ENCODE peak calls at places on chromosomes 3 and 15, in ten cellular contexts. Y is AG04450, I is heart left ventricle, F is HCT116, T is right atrium auricular region, Q is transverse colon, P is foreskin fibroblast, H is astrocyte of the spinal cord, Z is gastrocnemius medialis, D is heart right ventricle. K is an unnamed sample.

GRCh38 chr15:75042730-75043508 is 19.5 kb downstream of the PPCDC start:
- DNase-seq in Y (no peak), I (peak), F (peak), T (peak), Q (peak), P (peak), H (peak), Z (peak), D (peak), K (no peak)

GRCh38 chr15:74206801-74207281 is 4.3 kb upstream of the STRA6 start:
- DNase-seq in Y (no peak), I (no peak), F (no peak), T (no peak), Q (no peak), P (peak), H (peak), Z (no peak), D (no peak), K (no peak)

GRCh38 chr3:138260636-138261035 is 69.0 kb downstream of the NME9 start:
- DNase-seq in Y (no peak), I (no peak), F (no peak), T (no peak), Q (no peak), P (no peak), H (no peak), Z (no peak), D (no peak), K (no peak)

GRCh38 chr15:61524091-61524490 is 295.0 kb upstream of the RORA start:
- DNase-seq in Y (no peak), I (no peak), F (no peak), T (no peak), Q (no peak), P (no peak), H (no peak), Z (no peak), D (no peak), K (no peak)

GRCh38 chr15:43275736-43276562 is 9.2 kb upstream of the TGM5 start:
- DNase-seq in Y (no peak), I (no peak), F (no peak), T (peak), Q (no peak), P (no peak), H (no peak), Z (no peak), D (no peak), K (no peak)

GRCh38 chr3:30426319-30426993 is 179.9 kb upstream of the TGFBR2 start:
- DNase-seq in Y (no peak), I (peak), F (no peak), T (peak), Q (peak), P (peak), H (peak), Z (peak), D (peak), K (no peak)

GRCh38 chr3:98699132-98699531 is 64.0 kb upstream of the ST3GAL6 start:
- DNase-seq in Y (no peak), I (no peak), F (no peak), T (no peak), Q (no peak), P (peak), H (no peak), Z (no peak), D (no peak), K (peak)

GRCh38 chr3:182703233-182703632 is 90.1 kb upstream of the ATP11B start:
- DNase-seq in Y (no peak), I (no peak), F (no peak), T (no peak), Q (no peak), P (no peak), H (no peak), Z (no peak), D (no peak), K (no peak)

GRCh38 chr3:60622349-60622748 is 628.9 kb downstream of the FHIT start:
- DNase-seq in Y (no peak), I (no peak), F (no peak), T (no peak), Q (no peak), P (no peak), H (no peak), Z (no peak), D (no peak), K (no peak)

GRCh38 chr3:132543016-132543739 is 53.9 kb upstream of the ACKR4 start:
- DNase-seq in Y (peak), I (no peak), F (peak), T (no peak), Q (no peak), P (peak), H (peak), Z (no peak), D (no peak), K (no peak)

GRCh38 chr15:25910832-25911231 is 47.7 kb upstream of the ATP10A start:
- DNase-seq in Y (no peak), I (no peak), F (no peak), T (no peak), Q (no peak), P (no peak), H (no peak), Z (no peak), D (no peak), K (no peak)

GRCh38 chr3:190357468-190357867 is 30.5 kb upstream of the CLDN16 start:
- DNase-seq in Y (no peak), I (no peak), F (no peak), T (no peak), Q (no peak), P (no peak), H (no peak), Z (no peak), D (no peak), K (no peak)

GRCh38 chr3:11680509-11680908 is 36.8 kb upstream of the VGLL4 start:
- DNase-seq in Y (no peak), I (no peak), F (no peak), T (no peak), Q (no peak), P (no peak), H (no peak), Z (no peak), D (no peak), K (no peak)

GRCh38 chr3:148280623-148281242 is 417.0 kb upstream of the AGTR1 start:
- DNase-seq in Y (no peak), I (no peak), F (no peak), T (no peak), Q (no peak), P (no peak), H (no peak), Z (no peak), D (peak), K (no peak)

GRCh38 chr3:125440559-125440955 is 65.4 kb upstream of the ZNF148 start:
- DNase-seq in Y (no peak), I (no peak), F (no peak), T (no peak), Q (peak), P (no peak), H (no peak), Z (no peak), D (no peak), K (no peak)

GRCh38 chr3:163726125-163726524 is 1352.2 kb downstream of the SI start:
- DNase-seq in Y (no peak), I (no peak), F (no peak), T (no peak), Q (no peak), P (no peak), H (no peak), Z (no peak), D (no peak), K (no peak)

GRCh38 chr3:15280853-15281532 is 51.4 kb downstream of the SH3BP5 start:
- DNase-seq in Y (no peak), I (no peak), F (no peak), T (no peak), Q (peak), P (peak), H (no peak), Z (no peak), D (no peak), K (no peak)

GRCh38 chr15:61748529-61748928 is 311.7 kb downstream of the VPS13C start:
- DNase-seq in Y (no peak), I (no peak), F (no peak), T (no peak), Q (no peak), P (peak), H (no peak), Z (no peak), D (no peak), K (peak)

GRCh38 chr15:96160269-96160668 is 170.2 kb upstream of the NR2F2 start:
- DNase-seq in Y (no peak), I (peak), F (no peak), T (no peak), Q (no peak), P (peak), H (peak), Z (no peak), D (peak), K (no peak)

GRCh38 chr15:99443056-99443756 is 122.6 kb upstream of the MEF2A start:
- DNase-seq in Y (no peak), I (peak), F (no peak), T (peak), Q (no peak), P (no peak), H (no peak), Z (no peak), D (no peak), K (no peak)

GRCh38 chr15:52698514-52698913 is 19.3 kb upstream of the ATOSA start:
- DNase-seq in Y (no peak), I (no peak), F (no peak), T (no peak), Q (no peak), P (no peak), H (no peak), Z (no peak), D (no peak), K (no peak)

GRCh38 chr15:98018761-98019351 is 58.4 kb downstream of the ARRDC4 start:
- DNase-seq in Y (no peak), I (no peak), F (no peak), T (no peak), Q (no peak), P (no peak), H (no peak), Z (no peak), D (no peak), K (no peak)

GRCh38 chr15:64651573-64652260 is 123.7 kb downstream of the RBPMS2 start:
- DNase-seq in Y (no peak), I (no peak), F (no peak), T (no peak), Q (no peak), P (peak), H (no peak), Z (peak), D (no peak), K (no peak)

GRCh38 chr3:184234224-184234623 is 4.8 kb downstream of the VWA5B2 start:
- DNase-seq in Y (peak), I (peak), F (peak), T (no peak), Q (no peak), P (peak), H (peak), Z (peak), D (no peak), K (no peak)

GRCh38 chr3:71064976-71065763 is 518.4 kb downstream of the FOXP1 start:
- DNase-seq in Y (no peak), I (peak), F (no peak), T (peak), Q (peak), P (peak), H (no peak), Z (peak), D (peak), K (no peak)

GRCh38 chr15:78368671-78369070 is 28.5 kb downstream of the CRABP1 start:
- DNase-seq in Y (no peak), I (no peak), F (no peak), T (no peak), Q (no peak), P (peak), H (peak), Z (no peak), D (no peak), K (no peak)

GRCh38 chr3:142319094-142319493 is 93.7 kb upstream of the GK5 start:
- DNase-seq in Y (no peak), I (no peak), F (no peak), T (no peak), Q (no peak), P (peak), H (peak), Z (no peak), D (no peak), K (no peak)

GRCh38 chr3:150074697-150075416 is 104.2 kb upstream of the PFN2 start:
- DNase-seq in Y (no peak), I (no peak), F (no peak), T (no peak), Q (no peak), P (no peak), H (no peak), Z (no peak), D (no peak), K (no peak)

GRCh38 chr15:89442671-89443307 is 53.6 kb downstream of the RHCG start:
- DNase-seq in Y (no peak), I (no peak), F (peak), T (no peak), Q (peak), P (peak), H (peak), Z (no peak), D (no peak), K (no peak)

GRCh38 chr3:177370396-177370795 is 173.1 kb upstream of the TBL1XR1 start:
- DNase-seq in Y (no peak), I (no peak), F (no peak), T (no peak), Q (no peak), P (no peak), H (no peak), Z (no peak), D (no peak), K (no peak)

GRCh38 chr3:15284121-15284889 is 48.1 kb downstream of the SH3BP5 start:
- DNase-seq in Y (no peak), I (peak), F (no peak), T (no peak), Q (peak), P (peak), H (no peak), Z (no peak), D (no peak), K (no peak)

GRCh38 chr3:57864853-57865252 is 108.7 kb downstream of the SLMAP start:
- DNase-seq in Y (no peak), I (no peak), F (no peak), T (no peak), Q (no peak), P (peak), H (peak), Z (no peak), D (no peak), K (no peak)

GRCh38 chr3:190433626-190434025 is 16.1 kb downstream of the TMEM207 start:
- DNase-seq in Y (no peak), I (no peak), F (no peak), T (no peak), Q (no peak), P (no peak), H (no peak), Z (no peak), D (no peak), K (no peak)

GRCh38 chr3:186107148-186108105 is 1.5 kb downstream of the ETV5 start:
- DNase-seq in Y (no peak), I (peak), F (peak), T (peak), Q (peak), P (peak), H (peak), Z (peak), D (peak), K (no peak)

GRCh38 chr3:101133638-101134037 is 140.4 kb upstream of the ABI3BP start:
- DNase-seq in Y (no peak), I (no peak), F (no peak), T (no peak), Q (no peak), P (peak), H (no peak), Z (no peak), D (no peak), K (no peak)

GRCh38 chr15:63052961-63053698 is 10.6 kb downstream of the TPM1 start:
- DNase-seq in Y (no peak), I (peak), F (no peak), T (peak), Q (peak), P (peak), H (peak), Z (peak), D (peak), K (no peak)

GRCh38 chr3:188574885-188575284 is 420.9 kb downstream of the LPP start:
- DNase-seq in Y (no peak), I (no peak), F (no peak), T (no peak), Q (no peak), P (no peak), H (no peak), Z (no peak), D (no peak), K (no peak)

GRCh38 chr15:66169023-66169422 is 84.5 kb downstream of the MEGF11 start:
- DNase-seq in Y (no peak), I (no peak), F (no peak), T (no peak), Q (no peak), P (no peak), H (no peak), Z (no peak), D (no peak), K (no peak)

GRCh38 chr15:40873625-40874561 is at the start of gene RHOV:
- DNase-seq in Y (no peak), I (peak), F (peak), T (no peak), Q (peak), P (peak), H (peak), Z (no peak), D (peak), K (no peak)
- TF ChIP-seq CTCF in Y (peak), I (peak), F (peak), T (peak), Q (no peak), P (peak), H (peak), Z (no peak), D (no peak), K (peak)

GRCh38 chr3:22966349-22966748 is 236.8 kb upstream of the UBE2E2 start:
- DNase-seq in Y (no peak), I (no peak), F (no peak), T (no peak), Q (no peak), P (no peak), H (no peak), Z (no peak), D (no peak), K (no peak)

GRCh38 chr3:22959593-22959992 is 243.5 kb upstream of the UBE2E2 start:
- DNase-seq in Y (no peak), I (no peak), F (no peak), T (no peak), Q (no peak), P (no peak), H (no peak), Z (no peak), D (no peak), K (no peak)

GRCh38 chr3:22962244-22962643 is 240.9 kb upstream of the UBE2E2 start:
- DNase-seq in Y (no peak), I (no peak), F (no peak), T (no peak), Q (no peak), P (no peak), H (no peak), Z (no peak), D (no peak), K (no peak)

GRCh38 chr3:22960326-22960984 is 242.7 kb upstream of the UBE2E2 start:
- DNase-seq in Y (no peak), I (peak), F (peak), T (no peak), Q (peak), P (peak), H (peak), Z (peak), D (no peak), K (no peak)
- TF ChIP-seq CTCF in Y (peak), I (peak), F (peak), T (peak), Q (peak), P (peak), H (peak), Z (peak), D (peak), K (peak)

DNA sequence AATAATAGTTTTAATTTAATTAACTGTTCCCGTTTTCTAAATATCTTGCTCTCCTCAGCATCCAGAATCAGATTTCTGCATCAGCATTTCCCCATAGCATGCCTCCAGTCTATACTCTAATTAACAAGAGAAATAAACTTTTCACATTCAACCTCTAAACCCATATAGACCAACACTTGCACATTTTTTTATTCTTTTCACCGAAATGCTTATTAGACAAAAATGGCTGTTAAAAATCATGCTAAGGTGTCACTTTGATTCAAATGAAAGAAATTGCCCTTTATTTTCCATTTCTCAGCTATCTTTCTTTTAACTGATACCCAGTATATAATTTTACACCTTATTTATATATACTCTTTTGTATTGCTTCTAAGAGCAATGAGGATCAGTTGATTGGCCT is 1107.1 kb upstream of the EPHA6 start:
- DNase-seq in Y (no peak), I (no peak), F (no peak), T (no peak), Q (no peak), P (no peak), H (no peak), Z (no peak), D (no peak), K (no peak)
- TF ChIP-seq CTCF in Y (no peak), I (no peak), F (no peak), T (no peak), Q (no peak), P (no peak), H (no peak), Z (no peak), D (no peak), K (no peak)

DNA sequence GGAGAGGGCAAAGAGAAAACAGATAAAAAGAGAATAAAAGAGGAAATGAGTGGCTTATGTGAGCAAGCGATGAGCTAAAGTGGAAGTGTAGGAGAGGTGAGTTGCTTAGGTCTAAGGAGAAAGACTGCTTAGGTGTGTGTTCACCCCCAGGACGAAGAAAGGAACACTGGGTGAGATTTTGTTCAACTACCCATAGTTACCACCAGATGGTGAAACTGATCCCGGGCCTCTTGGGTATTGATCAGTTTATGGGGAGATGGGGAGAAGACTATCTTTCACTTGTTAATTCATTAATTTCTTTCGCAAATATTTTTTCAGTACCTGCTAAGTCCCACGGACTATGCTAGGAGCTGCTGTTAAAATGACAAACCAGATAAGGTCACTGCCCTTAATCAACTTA is 33.9 kb downstream of the GAP43 start:
- DNase-seq in Y (no peak), I (no peak), F (no peak), T (no peak), Q (no peak), P (no peak), H (no peak), Z (no peak), D (no peak), K (no peak)
- TF ChIP-seq CTCF in Y (no peak), I (no peak), F (peak), T (no peak), Q (no peak), P (no peak), H (no peak), Z (no peak), D (no peak), K (no peak)

GRCh38 chr3:52391096-52391495 is 53.8 kb downstream of the SEMA3G start:
- DNase-seq in Y (no peak), I (no peak), F (no peak), T (no peak), Q (no peak), P (no peak), H (no peak), Z (no peak), D (no peak), K (no peak)

GRCh38 chr3:52387481-52387880 is 57.4 kb downstream of the SEMA3G start:
- DNase-seq in Y (no peak), I (no peak), F (no peak), T (no peak), Q (no peak), P (no peak), H (no peak), Z (no peak), D (no peak), K (no peak)

GRCh38 chr3:52388933-52389332 is 56.0 kb downstream of the SEMA3G start:
- DNase-seq in Y (no peak), I (no peak), F (no peak), T (no peak), Q (no peak), P (peak), H (no peak), Z (no peak), D (no peak), K (no peak)

GRCh38 chr3:52385157-52385556 is 59.7 kb downstream of the SEMA3G start:
- DNase-seq in Y (no peak), I (no peak), F (peak), T (no peak), Q (no peak), P (peak), H (peak), Z (no peak), D (no peak), K (no peak)

GRCh38 chr3:52388348-52388821 is 56.5 kb downstream of the SEMA3G start:
- DNase-seq in Y (no peak), I (no peak), F (no peak), T (no peak), Q (no peak), P (no peak), H (no peak), Z (no peak), D (no peak), K (no peak)
- TF ChIP-seq CTCF in Y (no peak), I (no peak), F (peak), T (no peak), Q (no peak), P (no peak), H (no peak), Z (no peak), D (no peak), K (no peak)

K was measured in keratinocyte.